ENCODE peak calls at places on chromosomes 6 and 20, in four cellular contexts. One of them, this sample, is unnamed.

GRCh38 chr6:66896415-66896814 is 1189.4 kb upstream of the EYS start:
- DNase-seq in SK-MEL-5: no peak
- DNase-seq in cardiac muscle cell: no peak
- DNase-seq in GM20000: no peak
- DNase-seq in this sample: no peak

GRCh38 chr6:132813173-132813856 is 1.1 kb upstream of the RPS12 start:
- DNase-seq in GM20000: peak; percentile 38
- DNase-seq in SK-MEL-5: peak; percentile 68
- DNase-seq in cardiac muscle cell: peak; percentile 49
- DNase-seq in this sample: peak; percentile 91

GRCh38 chr20:38827770-38828281 is 22.3 kb downstream of the PPP1R16B start:
- DNase-seq in GM20000: no peak
- DNase-seq in cardiac muscle cell: peak; percentile 31
- DNase-seq in SK-MEL-5: no peak
- DNase-seq in this sample: no peak

GRCh38 chr20:24910461-24910860 is 38.6 kb upstream of the CST7 start:
- DNase-seq in GM20000: no peak
- DNase-seq in cardiac muscle cell: no peak
- DNase-seq in SK-MEL-5: no peak
- DNase-seq in this sample: no peak

GRCh38 chr6:43444601-43445000 is 10.7 kb downstream of the DLK2 start:
- DNase-seq in SK-MEL-5: no peak
- DNase-seq in cardiac muscle cell: no peak
- DNase-seq in GM20000: no peak
- DNase-seq in this sample: no peak

GRCh38 chr20:32945710-32946221 is 58.5 kb downstream of the SUN5 start:
- DNase-seq in cardiac muscle cell: peak; percentile 43
- DNase-seq in SK-MEL-5: peak; percentile 69
- DNase-seq in GM20000: peak; percentile 38
- DNase-seq in this sample: no peak

GRCh38 chr6:7451321-7451720 is 61.7 kb downstream of the RIOK1 start:
- DNase-seq in cardiac muscle cell: no peak
- DNase-seq in GM20000: no peak
- DNase-seq in SK-MEL-5: no peak
- DNase-seq in this sample: no peak

GRCh38 chr20:44222969-44223368 is 12.4 kb upstream of the OSER1 start:
- DNase-seq in GM20000: no peak
- DNase-seq in cardiac muscle cell: no peak
- DNase-seq in SK-MEL-5: peak; percentile 47
- DNase-seq in this sample: no peak

GRCh38 chr6:162177733-162178132 is 549.8 kb downstream of the PRKN start:
- DNase-seq in GM20000: no peak
- DNase-seq in SK-MEL-5: peak; percentile 50
- DNase-seq in cardiac muscle cell: peak; percentile 25
- DNase-seq in this sample: no peak

GRCh38 chr6:158715330-158716311 is 65.8 kb downstream of the SYTL3 start:
- DNase-seq in cardiac muscle cell: no peak
- DNase-seq in SK-MEL-5: no peak
- DNase-seq in GM20000: peak; percentile 73
- DNase-seq in this sample: no peak

GRCh38 chr20:52610749-52611148 is 361.4 kb upstream of the TSHZ2 start:
- DNase-seq in cardiac muscle cell: no peak
- DNase-seq in SK-MEL-5: no peak
- DNase-seq in GM20000: no peak
- DNase-seq in this sample: no peak

GRCh38 chr6:19180348-19181073 is 656.7 kb upstream of the ID4 start:
- DNase-seq in cardiac muscle cell: peak; percentile 56
- DNase-seq in SK-MEL-5: peak; percentile 77
- DNase-seq in GM20000: no peak
- DNase-seq in this sample: no peak

GRCh38 chr6:98469146-98469545 is 365.2 kb upstream of the POU3F2 start:
- DNase-seq in SK-MEL-5: no peak
- DNase-seq in GM20000: no peak
- DNase-seq in cardiac muscle cell: no peak
- DNase-seq in this sample: no peak

GRCh38 chr6:40343318-40343886 is 243.8 kb downstream of the LRFN2 start:
- DNase-seq in SK-MEL-5: no peak
- DNase-seq in cardiac muscle cell: no peak
- DNase-seq in GM20000: no peak
- DNase-seq in this sample: no peak

GRCh38 chr20:49310695-49311094 is 32.8 kb upstream of the ZNFX1 start:
- DNase-seq in SK-MEL-5: no peak
- DNase-seq in cardiac muscle cell: peak; percentile 31
- DNase-seq in GM20000: no peak
- DNase-seq in this sample: no peak

GRCh38 chr20:11389188-11389587 is 528.5 kb upstream of the BTBD3 start:
- DNase-seq in cardiac muscle cell: no peak
- DNase-seq in SK-MEL-5: no peak
- DNase-seq in GM20000: no peak
- DNase-seq in this sample: no peak

GRCh38 chr6:36139431-36139830 is 9.1 kb downstream of the MAPK13 start:
- DNase-seq in cardiac muscle cell: peak; percentile 48
- DNase-seq in GM20000: no peak
- DNase-seq in SK-MEL-5: peak; percentile 46
- DNase-seq in this sample: no peak

GRCh38 chr6:43496370-43497128 is 13.6 kb downstream of the LRRC73 start:
- DNase-seq in GM20000: peak; percentile 54
- DNase-seq in SK-MEL-5: peak; percentile 31
- DNase-seq in cardiac muscle cell: peak; percentile 46
- DNase-seq in this sample: no peak

GRCh38 chr6:166556871-166557322 is 29.6 kb downstream of the RAMACL start:
- DNase-seq in GM20000: no peak
- DNase-seq in cardiac muscle cell: peak; percentile 88
- DNase-seq in SK-MEL-5: peak; percentile 3
- DNase-seq in this sample: peak; percentile 57

GRCh38 chr20:49642808-49643207 is 70.9 kb downstream of the B4GALT5 start:
- DNase-seq in SK-MEL-5: no peak
- DNase-seq in cardiac muscle cell: no peak
- DNase-seq in GM20000: no peak
- DNase-seq in this sample: no peak

GRCh38 chr20:64057628-64058498 is 5.1 kb upstream of the TCEA2 start:
- DNase-seq in cardiac muscle cell: peak; percentile 72
- DNase-seq in GM20000: peak; percentile 90
- DNase-seq in SK-MEL-5: peak; percentile 83
- DNase-seq in this sample: no peak